ENCODE peak calls at places on chromosome 15, in seven cellular contexts. H, I, X, T, L, S and J are unnamed samples. For H3K27me3, the result is how much of the 10 kb centered on the place peaks cover.

GRCh38 chr15:29032776-29033175 is 147.0 kb downstream of the APBA2 start:
- DNase-seq in H (peak), I (no peak), X (no peak), S (no peak), L (no peak), T (no peak), J (no peak)

GRCh38 chr15:37109151-37109912 is 9.0 kb upstream of the MEIS2 start:
- DNase-seq in L (peak), X (no peak), I (no peak), T (no peak), H (no peak), S (no peak), J (no peak)

GRCh38 chr15:93241696-93242585 is 152.9 kb upstream of the RGMA start:
- DNase-seq in T (no peak), H (peak), L (peak), I (no peak), X (no peak), S (no peak), J (no peak)

GRCh38 chr15:40739042-40739441 is 16.0 kb downstream of the RMDN3 start:
- DNase-seq in T (no peak), S (no peak), I (no peak), H (no peak), X (no peak), L (peak), J (no peak)

GRCh38 chr15:25596644-25597562 is 158.1 kb upstream of the UBE3A start:
- DNase-seq in S (peak), X (no peak), H (no peak), I (no peak), T (no peak), L (no peak), J (no peak)

GRCh38 chr15:93270937-93271472 is 182.0 kb upstream of the RGMA start:
- DNase-seq in L (peak), T (no peak), I (no peak), H (no peak), S (no peak), X (no peak), J (no peak)

GRCh38 chr15:87917480-87917879 is 339.1 kb downstream of the NTRK3 start:
- DNase-seq in X (no peak), H (no peak), L (no peak), I (no peak), S (no peak), T (no peak), J (no peak)

GRCh38 chr15:90866161-90866715 is 2.1 kb upstream of the FURIN start:
- DNase-seq in H (no peak), X (no peak), S (no peak), L (no peak), I (no peak), T (no peak), J (no peak)

GRCh38 chr15:51731549-51732267 is 5.7 kb downstream of the LYSMD2 start:
- DNase-seq in I (peak), S (no peak), H (peak), T (no peak), L (no peak), X (no peak), J (no peak)

GRCh38 chr15:100330629-100331215 is 11.1 kb downstream of the ADAMTS17 start:
- DNase-seq in I (no peak), H (no peak), X (no peak), S (no peak), L (no peak), T (no peak), J (no peak)

GRCh38 chr15:99143655-99144610 is 39.1 kb downstream of the SYNM start:
- DNase-seq in I (no peak), H (no peak), X (no peak), L (peak), T (peak), S (peak), J (no peak)

GRCh38 chr15:59438891-59439290 is 905 bp downstream of the FAM81A start:
- DNase-seq in X (no peak), L (no peak), S (no peak), T (no peak), H (peak), I (no peak), J (no peak)

GRCh38 chr15:63382966-63383710 is 1.5 kb upstream of the CA12 start:
- DNase-seq in I (no peak), T (no peak), X (no peak), S (no peak), H (no peak), L (no peak), J (no peak)

DNA sequence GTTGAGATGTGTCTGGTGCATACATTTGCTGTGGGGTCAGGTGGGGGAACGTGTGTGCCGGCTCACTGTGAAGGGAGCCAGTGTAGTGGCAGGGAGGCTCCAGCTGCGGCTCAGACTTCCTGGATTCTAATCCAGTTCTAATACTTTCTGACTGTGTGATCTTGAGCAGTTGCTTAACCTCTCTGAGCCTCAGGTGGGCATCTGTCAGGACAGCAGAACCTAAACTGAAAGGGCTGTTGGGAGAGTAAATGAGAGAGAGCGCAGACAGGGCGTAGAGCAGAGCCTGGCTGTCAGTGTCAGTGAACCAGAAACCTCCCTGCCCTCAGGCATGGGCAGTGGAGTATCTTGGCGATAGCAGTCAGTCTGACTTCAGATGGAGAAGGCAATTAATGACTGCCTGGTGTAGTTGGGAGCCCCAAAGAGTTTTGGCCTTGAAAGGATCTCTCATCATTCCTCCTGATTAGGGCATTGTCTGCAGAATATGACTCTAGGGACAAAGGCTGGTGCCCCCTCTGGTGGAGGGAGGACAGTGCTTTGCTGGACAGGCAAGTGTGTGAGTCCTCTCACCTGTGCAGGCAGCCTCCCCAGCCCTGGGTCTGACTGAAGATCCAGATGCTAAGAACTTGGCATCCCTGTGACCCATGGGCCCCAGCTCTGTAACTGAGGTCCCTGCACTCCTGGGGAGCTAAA is 9.6 kb downstream of the KBTBD13 start:
- DNase-seq in X (peak), T (no peak), H (no peak), L (peak), S (peak), I (no peak), J (no peak)
- TF ChIP-seq CTCF in X (peak), T (peak), H (peak), L (peak), S (peak), I (no peak), J (no peak)

GRCh38 chr15:76572983-76573314 is 236.4 kb downstream of the ISL2 start:
- DNase-seq in S (no peak), I (no peak), L (no peak), X (no peak), T (no peak), H (no peak), J (no peak)

GRCh38 chr15:76576526-76577279 is 240.1 kb downstream of the ISL2 start:
- DNase-seq in X (no peak), I (peak), T (peak), H (no peak), S (peak), L (no peak), J (no peak)

GRCh38 chr15:76582550-76582949 is 246.0 kb downstream of the ISL2 start:
- DNase-seq in L (no peak), S (no peak), I (no peak), H (no peak), T (no peak), X (no peak), J (no peak)

GRCh38 chr15:76575177-76576078 is 238.9 kb downstream of the ISL2 start:
- DNase-seq in I (no peak), H (no peak), S (no peak), L (no peak), X (no peak), T (no peak), J (no peak)

GRCh38 chr15:76577879-76578512 is 241.4 kb downstream of the ISL2 start:
- DNase-seq in L (no peak), H (no peak), I (no peak), S (no peak), T (no peak), X (no peak), J (no peak)
- H3K27me3 ChIP-seq in L (under half), H (under half), I (under half), S (under half), T (under half), X (under half), J (under half)

GRCh38 chr15:43235536-43235935 is 14.7 kb upstream of the EPB42 start:
- DNase-seq in S (no peak), I (no peak), T (no peak), H (no peak), L (no peak), X (no peak), J (no peak)
- H3K27ac ChIP-seq in S (no peak), I (no peak), T (no peak), H (no peak), L (no peak), X (no peak), J (no peak)

DNA sequence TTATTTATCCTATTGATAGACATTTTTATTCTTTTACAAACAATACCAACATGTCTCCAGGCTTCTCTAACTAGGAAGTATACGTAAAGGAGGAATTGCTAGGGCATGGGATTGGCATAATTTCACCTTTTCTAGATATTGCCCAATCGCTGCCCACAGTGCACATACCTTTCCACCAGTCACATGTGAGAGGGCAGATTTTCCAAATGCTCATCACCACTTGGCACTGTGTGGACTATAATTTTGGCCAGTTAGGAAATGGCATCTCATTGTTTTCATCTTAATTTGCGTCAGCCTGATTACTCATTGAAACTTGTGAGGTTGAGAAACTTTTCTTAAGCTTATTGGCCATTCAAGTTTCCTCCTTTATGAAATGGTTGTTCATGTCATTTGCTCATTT is 57.4 kb upstream of the POLR2M start:
- DNase-seq in I (no peak), S (no peak), H (peak), L (no peak), X (no peak), T (peak), J (no peak)
- TF ChIP-seq CTCF in I (no peak), S (no peak), H (no peak), L (no peak), X (no peak), T (no peak), J (no peak)

GRCh38 chr15:66249623-66250174 is 3.9 kb downstream of the MEGF11 start:
- DNase-seq in S (no peak), I (no peak), H (no peak), T (no peak), X (no peak), L (no peak), J (no peak)
- H3K27me3 ChIP-seq in S (half or more), I (half or more), H (under half), T (half or more), X (under half), L (half or more), J (under half)

GRCh38 chr15:50044904-50045303 is 74.1 kb downstream of the ATP8B4 start:
- DNase-seq in X (no peak), T (no peak), I (no peak), H (no peak), L (no peak), S (no peak), J (no peak)
- H3K27ac ChIP-seq in X (no peak), T (no peak), I (no peak), H (no peak), L (no peak), S (no peak), J (no peak)

GRCh38 chr15:33639968-33640367 is 328.3 kb upstream of the CHRM5 start:
- DNase-seq in T (no peak), S (no peak), L (no peak), H (no peak), X (no peak), I (no peak), J (no peak)
- TF ChIP-seq CTCF in T (no peak), S (no peak), L (no peak), H (no peak), X (no peak), I (no peak), J (no peak)

GRCh38 chr15:32979710-32980109 is 214.8 kb downstream of the FMN1 start:
- DNase-seq in H (no peak), S (no peak), L (no peak), T (no peak), X (no peak), I (no peak), J (no peak)

GRCh38 chr15:32970847-32971246 is 223.7 kb downstream of the FMN1 start:
- DNase-seq in T (peak), H (no peak), X (no peak), L (no peak), S (no peak), I (no peak), J (no peak)

DNA sequence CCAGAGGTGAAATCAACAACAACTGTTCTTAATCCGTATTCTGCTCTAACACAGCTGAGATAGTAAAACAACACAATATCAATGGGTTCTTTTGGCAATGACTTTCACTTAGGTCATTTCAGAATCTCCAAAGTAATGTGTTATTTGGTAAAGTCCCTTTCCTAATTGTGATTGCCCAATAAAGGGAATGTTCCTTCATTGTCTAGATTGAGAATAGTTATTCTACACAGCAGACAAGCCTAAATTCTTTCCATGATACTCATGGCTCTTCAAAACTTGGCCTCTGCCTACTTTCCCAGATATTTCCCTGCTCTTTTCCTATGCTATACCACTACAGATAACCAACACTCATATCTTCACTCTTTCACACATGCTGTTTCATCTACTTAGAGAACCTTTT is 219.8 kb downstream of the FMN1 start:
- DNase-seq in T (no peak), H (no peak), S (no peak), X (no peak), I (no peak), L (no peak), J (no peak)
- H3K27me3 ChIP-seq in T (under half), H (under half), S (under half), X (under half), I (under half), L (under half), J (under half)

GRCh38 chr15:85329561-85330421 is 50.6 kb upstream of the AKAP13 start:
- DNase-seq in I (no peak), H (peak), S (peak), L (no peak), X (no peak), T (no peak), J (no peak)

GRCh38 chr15:85333132-85333831 is 47.1 kb upstream of the AKAP13 start:
- DNase-seq in L (no peak), H (no peak), X (no peak), S (peak), I (no peak), T (no peak), J (no peak)

GRCh38 chr15:85334241-85334640 is 46.2 kb upstream of the AKAP13 start:
- DNase-seq in I (no peak), H (no peak), L (no peak), S (no peak), T (no peak), X (no peak), J (no peak)

GRCh38 chr15:85330941-85331588 is 49.3 kb upstream of the AKAP13 start:
- DNase-seq in X (peak), L (peak), H (peak), S (peak), T (peak), I (peak), J (peak)

GRCh38 chr15:85331666-85332261 is 48.6 kb upstream of the AKAP13 start:
- DNase-seq in X (no peak), T (no peak), I (no peak), S (no peak), L (no peak), H (no peak), J (no peak)
- H3K27ac ChIP-seq in X (no peak), T (peak), I (peak), S (peak), L (no peak), H (peak), J (peak)

GRCh38 chr15:70509282-70510272 is 253.8 kb downstream of the UACA start:
- DNase-seq in L (no peak), S (no peak), I (no peak), H (no peak), X (no peak), T (no peak), J (no peak)
- TF ChIP-seq CTCF in L (no peak), S (no peak), I (no peak), H (no peak), X (no peak), T (no peak), J (no peak)